ENCODE peak calls at places on chromosomes 2 and 18, in seven cellular contexts. A is fibroblast of mammary gland, Z is lower lobe of right lung, U is foreskin fibroblast, M is neural crest cell, N is Peyer's patch, T is heart right ventricle. G is an unnamed sample.

GRCh38 chr2:241008711-241009121 is 10.3 kb downstream of the SNED1 start:
- DNase-seq in A (no peak), Z (no peak), U (no peak), M (no peak), N (peak; percentile 6), T (no peak), G (no peak)

GRCh38 chr18:26547302-26548143 is 830 bp downstream of the KCTD1 start:
- DNase-seq in A (peak; percentile 75), Z (peak; percentile 79), U (peak; percentile 76), M (peak; percentile 65), N (peak; percentile 29), T (peak; percentile 50), G (peak; percentile 35)

GRCh38 chr2:135256531-135257258 is 204.6 kb downstream of the RAB3GAP1 start:
- DNase-seq in A (peak; percentile 81), Z (no peak), U (peak; percentile 44), M (no peak), N (no peak), T (no peak), G (no peak)

GRCh38 chr2:43114210-43114609 is 112.2 kb downstream of the ZFP36L2 start:
- DNase-seq in A (no peak), Z (no peak), U (no peak), M (no peak), N (no peak), T (no peak), G (no peak)

GRCh38 chr2:215828528-215829184 is 184.7 kb downstream of the MREG start:
- DNase-seq in A (peak; percentile 82), Z (peak; percentile 79), U (peak; percentile 54), M (peak; percentile 30), N (peak; percentile 33), T (peak; percentile 32), G (no peak)

GRCh38 chr18:74196220-74197119 is 48.1 kb downstream of the TIMM21 start:
- DNase-seq in A (peak; percentile 63), Z (no peak), U (peak; percentile 36), M (peak; percentile 23), N (peak; percentile 34), T (peak; percentile 25), G (no peak)

GRCh38 chr2:147603434-147604225 is 241.2 kb upstream of the ACVR2A start:
- DNase-seq in A (no peak), Z (no peak), U (no peak), M (no peak), N (no peak), T (no peak), G (no peak)

GRCh38 chr2:164847966-164848365 is 6.3 kb upstream of the COBLL1 start:
- DNase-seq in A (no peak), Z (no peak), U (no peak), M (no peak), N (no peak), T (no peak), G (no peak)

GRCh38 chr2:128982001-128982400 is 663.3 kb upstream of the HS6ST1 start:
- DNase-seq in A (no peak), Z (no peak), U (no peak), M (no peak), N (no peak), T (no peak), G (no peak)

GRCh38 chr2:18834341-18834740 is 245.0 kb upstream of the NT5C1B start:
- DNase-seq in A (peak; percentile 98), Z (no peak), U (peak; percentile 72), M (no peak), N (no peak), T (no peak), G (no peak)

GRCh38 chr2:219178377-219179175 is 501 bp downstream of the RETREG2 start:
- DNase-seq in A (no peak), Z (peak; percentile 73), U (no peak), M (no peak), N (peak; percentile 70), T (peak; percentile 43), G (no peak)

GRCh38 chr2:113138428-113139322 is 11.3 kb downstream of the IL1RN start:
- DNase-seq in A (peak; percentile 71), Z (no peak), U (peak; percentile 54), M (peak; percentile 56), N (peak; percentile 43), T (peak; percentile 49), G (peak; percentile 35)

GRCh38 chr2:233223059-233223894 is 28.2 kb upstream of the ATG16L1 start:
- DNase-seq in A (no peak), Z (no peak), U (no peak), M (no peak), N (no peak), T (no peak), G (no peak)

GRCh38 chr18:26298107-26298506 is 71.9 kb downstream of the TAF4B start:
- DNase-seq in A (no peak), Z (no peak), U (no peak), M (no peak), N (no peak), T (no peak), G (no peak)

GRCh38 chr2:12277305-12278034 is 439.3 kb upstream of the TRIB2 start:
- DNase-seq in A (no peak), Z (no peak), U (no peak), M (no peak), N (no peak), T (no peak), G (no peak)

GRCh38 chr2:18047896-18048657 is 169.6 kb downstream of the KCNS3 start:
- DNase-seq in A (no peak), Z (no peak), U (peak; percentile 73), M (no peak), N (no peak), T (peak; percentile 13), G (peak; percentile 54)

GRCh38 chr2:65436825-65437221 is 4.4 kb upstream of the SPRED2 start:
- DNase-seq in A (no peak), Z (no peak), U (no peak), M (no peak), N (no peak), T (no peak), G (peak; percentile 38)

GRCh38 chr2:132623096-132623839 is 46.7 kb downstream of the LYPD1 start:
- DNase-seq in A (peak; percentile 61), Z (no peak), U (peak; percentile 11), M (no peak), N (no peak), T (no peak), G (peak; percentile 64)

GRCh38 chr2:143355814-143356213 is 226.6 kb downstream of the ARHGAP15 start:
- DNase-seq in A (no peak), Z (no peak), U (no peak), M (no peak), N (no peak), T (no peak), G (no peak)

GRCh38 chr2:95346738-95347671 is 49.9 kb downstream of the KCNIP3 start:
- DNase-seq in A (peak; percentile 6), Z (no peak), U (peak; percentile 22), M (peak; percentile 24), N (no peak), T (no peak), G (no peak)

GRCh38 chr2:32627441-32627900 is 379 bp upstream of the TTC27 start:
- DNase-seq in A (peak; percentile 67), Z (peak; percentile 48), U (peak; percentile 61), M (no peak), N (peak; percentile 25), T (peak; percentile 35), G (no peak)
- TF ChIP-seq CTCF in A (peak; percentile 41), Z (no peak), U (peak; percentile 30), M (peak; percentile 44), N (peak; percentile 4), T (no peak), G (peak; percentile 26)

GRCh38 chr2:44776924-44777480 is 164.5 kb upstream of the SIX3 start:
- DNase-seq in A (no peak), Z (no peak), U (no peak), M (no peak), N (no peak), T (no peak), G (no peak)
- TF ChIP-seq CTCF in A (no peak), Z (no peak), U (no peak), M (no peak), N (no peak), T (no peak), G (no peak)

DNA sequence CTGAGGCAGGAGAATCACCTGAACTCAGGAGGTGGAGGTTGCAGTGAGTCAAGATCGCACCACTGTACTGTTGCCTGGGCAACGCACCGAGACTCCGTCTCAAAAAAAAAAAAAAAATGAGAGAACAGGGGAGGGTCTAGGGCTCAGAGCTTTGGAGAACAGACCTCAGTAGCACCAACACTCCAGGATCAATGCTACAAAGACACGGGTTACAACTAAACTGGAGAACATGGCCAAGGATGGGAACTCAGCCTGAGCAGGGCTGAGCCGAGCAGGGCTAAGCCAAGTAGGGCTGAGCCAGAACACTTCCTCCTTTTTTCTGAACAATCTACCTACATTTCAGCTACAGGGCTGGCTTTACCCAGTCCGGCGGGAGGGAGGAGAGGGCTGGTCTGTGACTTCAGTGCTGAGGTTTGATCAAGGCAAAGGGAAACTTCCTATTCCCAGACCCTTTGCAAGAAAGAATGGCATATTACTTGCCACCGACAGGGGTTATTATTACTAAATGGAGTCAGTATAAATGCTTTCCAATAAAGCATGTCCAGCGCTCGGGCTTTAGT is 2.9 kb upstream of the CASP8 start:
- DNase-seq in A (no peak), Z (peak; percentile 71), U (no peak), M (no peak), N (peak; percentile 61), T (peak; percentile 11), G (no peak)
- TF ChIP-seq CTCF in A (peak; percentile 3), Z (no peak), U (no peak), M (no peak), N (peak; percentile 32), T (no peak), G (no peak)

GRCh38 chr2:212546669-212547068 is 8.1 kb upstream of the ERBB4 start:
- DNase-seq in A (no peak), Z (no peak), U (no peak), M (no peak), N (no peak), T (no peak), G (no peak)
- TF ChIP-seq CTCF in A (no peak), Z (no peak), U (no peak), M (no peak), N (no peak), T (no peak), G (no peak)

GRCh38 chr2:122519366-122519765 is 763.9 kb downstream of the TSN start:
- DNase-seq in A (peak; percentile 14), Z (no peak), U (no peak), M (no peak), N (no peak), T (no peak), G (no peak)
- TF ChIP-seq CTCF in A (peak; percentile 16), Z (no peak), U (no peak), M (peak; percentile 36), N (no peak), T (no peak), G (no peak)